ENCODE peak calls at places on chromosomes 13 and 19, in four cellular contexts. A, M, N and V are unnamed samples.

GRCh38 chr13:48961379-48961778 is 14.3 kb upstream of the FNDC3A start:
- DNase-seq in A (no peak), M (no peak), N (no peak), V (no peak)

GRCh38 chr13:54614729-54615128 is 1586.1 kb downstream of the OLFM4 start:
- DNase-seq in M (no peak), A (no peak), N (no peak), V (no peak)

GRCh38 chr19:33219261-33219812 is 6.3 kb downstream of the SLC7A10 start:
- DNase-seq in M (no peak), N (no peak), A (peak; percentile 18), V (no peak)

GRCh38 chr19:58218899-58219298 is 9.8 kb upstream of the ZNF544 start:
- DNase-seq in N (no peak), A (peak; percentile 62), M (no peak), V (no peak)

GRCh38 chr19:20661150-20661819 is at the start of gene ZNF626:
- DNase-seq in A (peak; percentile 95), N (peak; percentile 88), M (peak; percentile 98), V (peak; percentile 98)

GRCh38 chr19:45451181-45451849 is 16.5 kb upstream of the FOSB start:
- DNase-seq in M (peak; percentile 83), A (no peak), N (peak; percentile 54), V (peak; percentile 33)

GRCh38 chr19:2282062-2282861 is at the start of gene PEAK3:
- DNase-seq in N (peak; percentile 79), M (peak; percentile 89), A (peak; percentile 75), V (peak; percentile 67)

GRCh38 chr13:49669735-49670309 is 21.5 kb downstream of the EBPL start:
- DNase-seq in M (peak; percentile 73), A (peak; percentile 49), N (peak; percentile 60), V (peak; percentile 64)

GRCh38 chr13:25770601-25771000 is 281.2 kb downstream of the SHISA2 start:
- DNase-seq in N (no peak), A (no peak), M (no peak), V (no peak)

GRCh38 chr13:113638806-113639205 is 19.2 kb downstream of the ATP4B start:
- DNase-seq in A (no peak), M (peak; percentile 54), N (peak; percentile 1), V (no peak)

GRCh38 chr19:44653343-44653742 is 9.6 kb downstream of the PVR start:
- DNase-seq in N (no peak), M (no peak), A (no peak), V (no peak)

GRCh38 chr13:46043647-46044046 is 8.9 kb downstream of the ZC3H13 start:
- DNase-seq in N (no peak), A (no peak), M (no peak), V (no peak)

GRCh38 chr13:48126944-48127814 is 32.3 kb upstream of the MED4 start:
- DNase-seq in M (peak; percentile 87), N (peak; percentile 19), A (peak; percentile 61), V (peak; percentile 29)

GRCh38 chr19:11378319-11379189 is 4.1 kb downstream of the SWSAP1 start:
- DNase-seq in N (peak; percentile 39), A (peak; percentile 73), M (no peak), V (peak; percentile 62)

GRCh38 chr13:44238011-44238421 is 135.6 kb upstream of the SERP2 start:
- DNase-seq in A (no peak), N (no peak), M (no peak), V (no peak)

GRCh38 chr13:40484981-40485380 is 181.5 kb downstream of the FOXO1 start:
- DNase-seq in N (no peak), M (no peak), A (no peak), V (no peak)

GRCh38 chr19:28409859-28410258 is 803.1 kb downstream of the UQCRFS1 start:
- DNase-seq in A (no peak), M (no peak), N (no peak), V (no peak)

GRCh38 chr19:1373534-1374249 is 10.0 kb upstream of the NDUFS7 start:
- DNase-seq in A (no peak), M (no peak), N (no peak), V (peak; percentile 79)

GRCh38 chr19:46529622-46530451 is 34.2 kb upstream of the PNMA8B start:
- DNase-seq in A (peak; percentile 82), M (peak; percentile 78), N (peak; percentile 70), V (peak; percentile 69)
- TF ChIP-seq EP300 in A (no peak), M (no peak), N (no peak), V (no peak)

DNA sequence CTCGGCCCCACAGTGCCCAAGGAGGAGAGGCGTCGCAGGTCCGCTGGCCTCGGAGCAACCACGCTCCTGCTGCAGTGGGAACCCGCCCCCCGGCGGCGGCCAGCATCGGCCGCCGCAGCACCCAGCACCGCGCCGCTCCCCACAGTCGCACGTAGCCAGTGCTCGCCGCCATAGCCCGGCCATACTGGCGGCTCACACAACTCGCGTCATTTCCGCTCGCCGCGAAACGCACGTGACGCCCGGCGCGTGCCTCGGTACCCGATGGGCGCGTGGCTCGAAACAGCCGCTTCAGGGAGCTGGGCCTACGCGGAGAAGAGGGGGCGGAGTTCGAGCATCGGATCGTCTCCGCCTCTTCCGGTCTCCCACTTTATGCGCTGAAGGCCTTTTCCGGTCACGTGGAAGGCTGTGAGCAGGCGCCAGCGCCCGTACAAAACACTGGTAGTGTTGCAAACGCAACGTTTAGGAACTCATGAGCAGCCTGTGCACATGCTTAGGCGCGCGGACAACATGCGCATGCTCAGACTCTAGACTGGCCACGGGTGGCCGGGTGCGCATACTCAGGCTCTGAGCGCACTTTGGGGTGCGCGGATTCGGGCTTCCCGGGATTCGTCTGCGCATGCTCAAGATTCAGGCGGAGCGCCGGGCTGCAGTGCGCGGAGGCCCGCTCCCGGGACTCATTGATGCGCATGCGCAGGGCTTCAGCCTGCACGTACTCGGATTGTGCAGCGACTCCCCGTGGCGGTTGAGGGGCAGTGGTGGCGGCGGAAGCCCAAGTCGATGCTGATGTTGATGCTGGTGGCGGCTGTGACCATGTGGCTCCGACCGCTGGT is at the start of the genes CATSPERD and LONP1:
- DNase-seq in M (peak; percentile 99), N (peak; percentile 98), A (peak; percentile 99), V (peak; percentile 99)
- TF ChIP-seq POLR2AphosphoS5 in M (peak; percentile 89), N (peak; percentile 97), A (peak; percentile 80), V (peak; percentile 99)

GRCh38 chr19:29672933-29673336 is 7.7 kb downstream of the PLEKHF1 start:
- DNase-seq in N (peak; percentile 63), M (peak; percentile 56), A (no peak), V (peak; percentile 41)
- TF ChIP-seq POLR2A in N (no peak), M (no peak), A (no peak), V (no peak)

DNA sequence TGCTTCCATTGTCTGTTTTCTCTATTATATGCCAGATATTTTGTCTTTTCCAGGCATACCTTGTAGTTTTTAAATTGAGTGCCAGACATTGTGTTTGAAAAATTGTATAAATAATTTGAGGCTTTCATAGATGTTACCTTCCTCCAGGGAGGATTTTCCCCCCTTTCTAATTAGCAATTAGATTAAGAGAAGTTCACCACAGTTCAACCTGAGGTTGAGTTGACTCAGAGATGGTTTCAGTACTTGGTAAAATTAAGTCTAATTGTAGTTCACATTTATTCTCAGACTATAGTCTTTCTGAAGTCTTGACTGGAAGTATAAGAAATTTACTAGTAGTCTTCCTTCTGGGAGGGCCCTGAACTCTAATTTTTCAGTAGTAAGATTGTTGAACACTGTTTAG is 104.1 kb upstream of the SCEL start:
- DNase-seq in N (no peak), M (no peak), A (no peak), V (no peak)
- TF ChIP-seq EP300 in N (no peak), M (no peak), A (no peak), V (no peak)

GRCh38 chr19:50478901-50479715 is 2.5 kb upstream of the GARIN5A start:
- DNase-seq in M (no peak), N (no peak), A (peak; percentile 86), V (no peak)
- TF ChIP-seq POLR2AphosphoS5 in M (no peak), N (no peak), A (no peak), V (no peak)

GRCh38 chr13:36344173-36344572 is 2.0 kb downstream of the SPART start:
- DNase-seq in M (no peak), A (peak; percentile 41), N (peak; percentile 10), V (no peak)

GRCh38 chr13:36346222-36347083 is at the start of gene SPART:
- DNase-seq in A (peak; percentile 91), M (peak; percentile 97), N (peak; percentile 90), V (peak; percentile 93)

GRCh38 chr13:36345438-36346221 is 564 bp downstream of the SPART start:
- DNase-seq in N (peak; percentile 60), M (peak; percentile 92), A (peak; percentile 80), V (peak; percentile 67)

GRCh38 chr13:36343766-36344165 is 2.4 kb downstream of the SPART start:
- DNase-seq in M (no peak), A (peak; percentile 30), N (no peak), V (no peak)

GRCh38 chr13:36344886-36345437 is 1.2 kb downstream of the SPART start:
- DNase-seq in M (no peak), A (peak; percentile 37), N (no peak), V (no peak)
- TF ChIP-seq POLR2A in M (no peak), A (no peak), N (no peak), V (no peak)

GRCh38 chr13:34322416-34323074 is 504.6 kb downstream of the RFC3 start:
- DNase-seq in M (no peak), A (no peak), N (no peak), V (no peak)

GRCh38 chr13:34320084-34320483 is 502.1 kb downstream of the RFC3 start:
- DNase-seq in N (no peak), M (no peak), A (no peak), V (no peak)

GRCh38 chr13:34321986-34322385 is 504.0 kb downstream of the RFC3 start:
- DNase-seq in A (no peak), N (no peak), M (no peak), V (no peak)
- TF ChIP-seq EP300 in A (no peak), N (no peak), M (no peak), V (no peak)

GRCh38 chr19:12790628-12791344 is 500 bp upstream of the JUNB start:
- DNase-seq in A (peak; percentile 25), M (no peak), N (no peak), V (no peak)

GRCh38 chr19:12791345-12792047 is at the start of gene JUNB:
- DNase-seq in A (peak; percentile 98), N (peak; percentile 99), M (peak; percentile 99), V (peak; percentile 99)

GRCh38 chr19:12792853-12793289 is 1.6 kb downstream of the JUNB start:
- DNase-seq in M (no peak), N (peak; percentile 57), A (peak; percentile 19), V (no peak)

GRCh38 chr19:12793290-12794195 is 2.3 kb downstream of the JUNB start:
- DNase-seq in M (peak; percentile 97), N (peak; percentile 95), A (peak; percentile 95), V (peak; percentile 95)

DNA sequence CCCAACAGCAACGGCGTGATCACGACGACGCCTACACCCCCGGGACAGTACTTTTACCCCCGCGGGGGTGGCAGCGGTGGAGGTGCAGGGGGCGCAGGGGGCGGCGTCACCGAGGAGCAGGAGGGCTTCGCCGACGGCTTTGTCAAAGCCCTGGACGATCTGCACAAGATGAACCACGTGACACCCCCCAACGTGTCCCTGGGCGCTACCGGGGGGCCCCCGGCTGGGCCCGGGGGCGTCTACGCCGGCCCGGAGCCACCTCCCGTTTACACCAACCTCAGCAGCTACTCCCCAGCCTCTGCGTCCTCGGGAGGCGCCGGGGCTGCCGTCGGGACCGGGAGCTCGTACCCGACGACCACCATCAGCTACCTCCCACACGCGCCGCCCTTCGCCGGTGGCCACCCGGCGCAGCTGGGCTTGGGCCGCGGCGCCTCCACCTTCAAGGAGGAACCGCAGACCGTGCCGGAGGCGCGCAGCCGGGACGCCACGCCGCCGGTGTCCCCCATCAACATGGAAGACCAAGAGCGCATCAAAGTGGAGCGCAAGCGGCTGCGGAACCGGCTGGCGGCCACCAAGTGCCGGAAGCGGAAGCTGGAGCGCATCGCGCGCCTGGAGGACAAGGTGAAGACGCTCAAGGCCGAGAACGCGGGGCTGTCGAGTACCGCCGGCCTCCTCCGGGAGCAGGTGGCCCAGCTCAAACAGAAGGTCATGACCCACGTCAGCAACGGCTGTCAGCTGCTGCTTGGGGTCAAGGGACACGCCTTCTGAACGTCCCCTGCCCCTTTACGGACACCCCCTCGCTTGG is 964 bp downstream of the JUNB start:
- DNase-seq in M (peak; percentile 89), A (peak; percentile 87), N (peak; percentile 79), V (peak; percentile 77)
- TF ChIP-seq POLR2AphosphoS5 in M (peak; percentile 65), A (no peak), N (peak; percentile 77), V (peak; percentile 88)